ENCODE peak calls at places on chromosomes 11 and 22, in four cellular contexts. O is A549, Z is stomach, W is ovary. H is an unnamed sample.

GRCh38 chr11:130451261-130452019 is 3.0 kb downstream of the ADAMTS15 start:
- DNase-seq in O (no peak), Z (peak; percentile 63), W (no peak), H (no peak)

GRCh38 chr11:45217991-45218390 is 68.2 kb downstream of the SYT13 start:
- DNase-seq in O (no peak), Z (no peak), W (no peak), H (no peak)

GRCh38 chr11:134476435-134477021 is 64.5 kb upstream of the B3GAT1 start:
- DNase-seq in O (no peak), Z (no peak), W (no peak), H (no peak)

GRCh38 chr11:35815556-35816315 is 128.1 kb upstream of the LDLRAD3 start:
- DNase-seq in O (no peak), Z (no peak), W (peak; percentile 33), H (peak; percentile 81)

GRCh38 chr11:88779551-88779950 is 286.2 kb downstream of the GRM5 start:
- DNase-seq in O (no peak), Z (no peak), W (no peak), H (no peak)

GRCh38 chr22:39457047-39457545 is 284 bp downstream of the MGAT3 start:
- DNase-seq in O (no peak), Z (no peak), W (no peak), H (no peak)

GRCh38 chr11:32562839-32563599 is 20.6 kb upstream of the EIF3M start:
- DNase-seq in O (no peak), Z (no peak), W (no peak), H (no peak)

GRCh38 chr11:35056391-35057093 is 82.4 kb upstream of the CD44 start:
- DNase-seq in O (no peak), Z (no peak), W (no peak), H (no peak)

GRCh38 chr22:48585916-48586798 is 1241.5 kb downstream of the BRD1 start:
- DNase-seq in O (no peak), Z (no peak), W (no peak), H (no peak)

GRCh38 chr11:2804189-2804588 is 81.4 kb downstream of the CDKN1C start:
- DNase-seq in O (no peak), Z (no peak), W (peak; percentile 13), H (no peak)

GRCh38 chr11:57476223-57476882 is 16.0 kb downstream of the RTN4RL2 start:
- DNase-seq in O (no peak), Z (peak; percentile 65), W (peak; percentile 73), H (no peak)

GRCh38 chr22:24176630-24177029 is 4.7 kb upstream of the SUSD2 start:
- DNase-seq in O (no peak), Z (no peak), W (no peak), H (peak; percentile 88)

GRCh38 chr11:59283825-59284772 is 71.4 kb upstream of the MPEG1 start:
- DNase-seq in O (peak; percentile 22), Z (peak; percentile 53), W (no peak), H (no peak)

GRCh38 chr11:128036006-128036405 is 551.4 kb downstream of the ETS1 start:
- DNase-seq in O (no peak), Z (no peak), W (no peak), H (no peak)

GRCh38 chr22:26286091-26286780 is 117.0 kb downstream of the SEZ6L start:
- DNase-seq in O (no peak), Z (no peak), W (no peak), H (no peak)

DNA sequence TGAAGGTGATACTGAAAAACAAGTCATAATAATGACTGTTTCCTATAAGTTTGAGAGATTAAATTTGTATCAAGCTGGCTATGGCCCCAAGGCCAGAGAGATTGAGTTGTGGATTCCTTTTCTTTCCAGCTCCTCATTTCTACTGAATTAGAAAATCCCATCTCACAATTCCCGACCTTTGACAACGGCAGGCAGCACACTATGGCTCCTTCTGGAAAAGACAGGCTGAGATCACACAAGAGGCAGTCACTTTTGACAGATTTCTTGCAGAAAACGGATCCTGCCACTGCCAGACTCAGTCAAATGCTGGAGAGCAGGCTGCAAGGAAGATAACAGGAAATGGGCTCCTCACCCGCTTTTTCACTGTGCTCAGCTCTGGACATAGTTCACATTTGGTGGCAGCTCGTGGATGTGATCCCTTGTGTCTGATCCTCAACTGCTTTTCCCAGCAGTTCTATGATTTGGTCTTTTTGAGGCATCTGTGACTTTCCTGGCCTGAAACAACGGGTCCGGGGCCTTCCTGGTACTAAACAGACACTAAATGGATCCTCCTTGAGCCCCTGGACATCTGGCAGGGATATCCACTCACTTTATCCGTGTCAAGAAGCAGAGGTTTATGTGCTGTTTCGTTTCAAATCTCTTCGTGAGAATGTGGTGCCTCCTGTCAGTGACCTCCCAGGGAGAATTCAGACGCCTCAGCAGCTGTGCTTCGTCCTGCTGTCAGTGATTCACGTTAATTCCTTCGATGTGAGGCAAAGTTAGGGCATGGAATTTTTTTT is 26.1 kb upstream of the RTL6 start:
- DNase-seq in O (no peak), Z (peak; percentile 38), W (peak; percentile 63), H (peak; percentile 87)
- H3K4me3 ChIP-seq in O (no peak overlapping the region), Z (no peak overlapping the region), W (no peak overlapping the region), H (no peak overlapping the region)

GRCh38 chr11:116510166-116510565 is 262.6 kb downstream of the BUD13 start:
- DNase-seq in O (no peak), Z (no peak), W (no peak), H (no peak)
- H3K9me3 ChIP-seq in O (no peaks in the 10 kb centered on the region), Z (no peaks in the 10 kb centered on the region), W (no peaks in the 10 kb centered on the region), H (no peaks in the 10 kb centered on the region)

GRCh38 chr22:35841907-35842518 is 124.3 kb downstream of the APOL5 start:
- DNase-seq in O (no peak), Z (no peak), W (no peak), H (no peak)

GRCh38 chr22:35838849-35839646 is 121.4 kb downstream of the APOL5 start:
- DNase-seq in O (no peak), Z (no peak), W (peak; percentile 62), H (peak; percentile 84)

GRCh38 chr22:35842519-35842913 is 124.8 kb downstream of the APOL5 start:
- DNase-seq in O (no peak), Z (no peak), W (no peak), H (no peak)

GRCh38 chr22:35837328-35837727 is 119.7 kb downstream of the APOL5 start:
- DNase-seq in O (no peak), Z (no peak), W (no peak), H (no peak)

GRCh38 chr22:35839811-35840739 is 122.4 kb downstream of the APOL5 start:
- DNase-seq in O (peak; percentile 62), Z (peak; percentile 72), W (peak; percentile 89), H (peak; percentile 94)
- TF ChIP-seq EP300 in O (no peak), Z (no peak), W (no peak), H (no peak)

GRCh38 chr11:111937859-111938258 is 716 bp downstream of the DIXDC1 start:
- DNase-seq in O (no peak), Z (no peak), W (no peak), H (no peak)
- H3K4me3 ChIP-seq in O (peak overlapping the region; percentile 71), Z (peak overlapping the region; percentile 90), W (peak overlapping the region; percentile 72), H (peak overlapping the region; percentile 86)